ENCODE peak calls at places on chromosomes 2 and 18, in four cellular contexts. A is IMR-90, T is K562, X is HepG2. C is an unnamed sample.

GRCh38 chr2:111122631-111123421 is 2.1 kb downstream of the BCL2L11 start:
- DNase-seq in A (peak; percentile 82), T (peak; percentile 30), X (peak; percentile 75), C (peak; percentile 76)

GRCh38 chr2:39381653-39382052 is 55.4 kb downstream of the MAP4K3 start:
- DNase-seq in X (no peak), A (no peak), T (peak; percentile 14), C (no peak)

GRCh38 chr2:129737660-129738527 is 241.6 kb upstream of the RAB6C start:
- DNase-seq in A (no peak), X (no peak), T (no peak), C (no peak)

GRCh38 chr18:24195296-24196053 is 56.6 kb downstream of the CABYR start:
- DNase-seq in T (no peak), A (no peak), X (peak; percentile 29), C (no peak)

GRCh38 chr2:180761224-180761623 is 219.2 kb upstream of the UBE2E3 start:
- DNase-seq in X (peak; percentile 89), A (peak; percentile 65), T (no peak), C (peak; percentile 50)

GRCh38 chr2:18708203-18708602 is 118.8 kb upstream of the NT5C1B start:
- DNase-seq in T (no peak), A (no peak), X (no peak), C (no peak)

GRCh38 chr2:59190518-59190917 is 949.4 kb upstream of the FANCL start:
- DNase-seq in A (no peak), T (no peak), X (no peak), C (no peak)

GRCh38 chr2:10220516-10221391 is 82.0 kb upstream of the HPCAL1 start:
- DNase-seq in T (no peak), X (no peak), A (peak; percentile 87), C (no peak)

GRCh38 chr2:159243521-159243920 is 43.0 kb downstream of the WDSUB1 start:
- DNase-seq in T (no peak), X (no peak), A (no peak), C (no peak)

GRCh38 chr2:26292646-26293045 is 47.9 kb downstream of the HADHB start:
- DNase-seq in X (peak; percentile 45), T (peak; percentile 46), A (peak; percentile 62), C (no peak)

GRCh38 chr2:38602732-38603401 is at the start of gene HNRNPLL:
- DNase-seq in T (peak; percentile 99), A (peak; percentile 97), X (peak; percentile 96), C (peak; percentile 99)

GRCh38 chr2:110679337-110679707 is 1.5 kb upstream of the BUB1 start:
- DNase-seq in T (peak; percentile 38), A (no peak), X (no peak), C (no peak)

GRCh38 chr18:79216176-79216575 is 147.0 kb downstream of the ATP9B start:
- DNase-seq in T (no peak), A (no peak), X (no peak), C (no peak)

GRCh38 chr2:163213699-163214098 is 375.1 kb upstream of the KCNH7 start:
- DNase-seq in A (peak; percentile 68), X (no peak), T (no peak), C (peak; percentile 80)

GRCh38 chr2:227612546-227613271 is 1.9 kb downstream of the SCYGR3 start:
- DNase-seq in T (no peak), A (no peak), X (no peak), C (no peak)

DNA sequence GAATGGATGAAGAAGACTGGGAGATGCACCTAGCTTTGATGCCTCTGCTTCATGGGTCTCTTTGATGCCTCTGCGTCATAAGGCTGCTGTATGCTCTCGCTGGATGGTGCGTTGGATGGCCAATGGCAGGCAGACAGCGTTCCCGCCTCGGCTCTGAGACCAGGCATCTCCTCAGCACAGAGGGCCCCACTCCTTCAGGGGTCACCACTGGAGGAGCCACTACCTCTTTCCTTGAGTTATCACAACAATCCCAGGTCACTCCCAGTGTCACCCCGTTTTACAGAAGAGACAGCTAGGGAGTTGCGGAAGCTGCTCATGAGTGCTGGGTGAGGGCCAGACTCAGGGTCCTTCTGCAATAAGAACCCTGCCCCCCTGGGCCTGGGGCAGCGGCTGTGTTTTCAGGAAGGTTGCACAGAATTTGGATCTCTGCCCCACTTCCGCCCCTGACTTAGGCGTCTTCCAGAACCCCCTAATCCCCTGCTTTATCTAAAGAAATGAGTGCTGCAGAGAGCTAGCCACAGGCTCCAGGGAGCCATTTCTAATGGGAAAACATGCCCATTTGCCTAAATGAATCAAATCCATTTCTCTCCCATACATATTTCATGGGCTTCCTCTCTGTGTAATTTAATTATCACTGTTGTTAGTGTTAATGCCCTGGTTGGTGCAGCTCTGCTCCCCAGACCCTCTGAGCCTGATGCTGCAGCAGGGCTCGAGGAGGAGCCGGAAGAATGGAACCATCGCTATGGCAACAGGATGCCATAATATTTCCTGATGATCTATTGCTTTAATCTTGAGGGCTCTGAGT is 131.7 kb upstream of the HS6ST1 start:
- DNase-seq in T (no peak), X (no peak), A (no peak), C (no peak)
- TF ChIP-seq SMC3 in T (no peak), X (no peak), A (no peak), C (no peak)

GRCh38 chr18:49762191-49763077 is 50.9 kb downstream of the ACAA2 start:
- DNase-seq in X (no peak), A (no peak), T (no peak), C (no peak)

GRCh38 chr18:49761771-49762170 is 51.6 kb downstream of the ACAA2 start:
- DNase-seq in A (no peak), T (no peak), X (no peak), C (no peak)

GRCh38 chr18:49766646-49767045 is 46.7 kb downstream of the ACAA2 start:
- DNase-seq in T (no peak), A (no peak), X (no peak), C (no peak)

GRCh38 chr18:49763590-49763989 is 49.7 kb downstream of the ACAA2 start:
- DNase-seq in X (no peak), T (no peak), A (no peak), C (no peak)

DNA sequence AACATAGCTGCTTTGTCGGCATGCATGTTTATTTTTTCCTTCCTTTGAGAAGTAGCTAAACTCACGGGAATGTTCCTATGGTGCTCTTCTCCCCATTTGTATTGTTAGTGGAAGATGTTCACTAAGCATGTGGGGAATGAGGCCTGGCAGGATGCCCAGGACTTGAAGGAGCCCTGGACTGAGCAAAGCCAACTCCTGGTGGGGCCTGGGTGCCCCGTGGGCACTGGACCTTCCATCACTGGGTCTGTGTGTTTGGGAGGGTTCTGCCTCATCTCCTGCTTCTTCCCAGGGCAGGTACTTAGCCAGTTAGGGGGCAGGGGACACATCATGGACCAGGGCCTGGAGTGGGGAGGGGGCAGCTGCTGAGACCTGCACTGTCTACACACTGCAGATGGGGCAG is 49.3 kb downstream of the ACAA2 start:
- DNase-seq in A (peak; percentile 58), T (no peak), X (no peak), C (no peak)
- TF ChIP-seq MAFK in A (no peak), T (no peak), X (no peak), C (no peak)

DNA sequence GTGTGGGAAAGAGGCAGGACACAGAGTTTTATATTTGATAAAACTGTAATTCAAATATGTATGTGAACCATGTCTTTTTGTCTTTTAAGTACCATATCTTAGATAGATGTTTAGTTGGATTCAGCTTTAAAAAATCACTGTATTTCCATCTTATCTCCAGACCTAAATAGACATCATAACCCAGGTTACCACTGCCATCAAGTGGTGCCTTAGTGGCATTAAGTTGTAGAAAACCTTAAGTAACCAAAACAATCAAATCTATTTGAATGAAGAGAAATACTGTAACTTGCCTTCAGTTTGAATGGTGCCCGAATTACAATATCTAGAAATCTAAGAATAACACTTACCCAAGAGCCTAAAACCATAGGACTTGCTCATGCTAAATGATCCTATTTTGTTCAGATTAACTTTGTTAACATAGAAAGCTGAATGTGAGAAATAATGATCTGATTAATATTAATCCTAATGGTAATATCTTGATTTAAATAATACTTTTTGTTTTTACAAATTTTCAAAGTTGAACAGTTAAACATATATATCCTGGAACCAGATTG is 92.5 kb upstream of the MAP2 start:
- DNase-seq in X (peak; percentile 49), T (no peak), A (peak; percentile 28), C (peak; percentile 66)
- TF ChIP-seq USF2 in X (no peak), T (no peak), A (no peak), C (no peak)

GRCh38 chr2:131827481-131828163 is 299.9 kb downstream of the CCDC74A start:
- DNase-seq in T (no peak), A (no peak), X (no peak), C (no peak)
- TF ChIP-seq SMC3 in T (no peak), A (no peak), X (no peak), C (no peak)

DNA sequence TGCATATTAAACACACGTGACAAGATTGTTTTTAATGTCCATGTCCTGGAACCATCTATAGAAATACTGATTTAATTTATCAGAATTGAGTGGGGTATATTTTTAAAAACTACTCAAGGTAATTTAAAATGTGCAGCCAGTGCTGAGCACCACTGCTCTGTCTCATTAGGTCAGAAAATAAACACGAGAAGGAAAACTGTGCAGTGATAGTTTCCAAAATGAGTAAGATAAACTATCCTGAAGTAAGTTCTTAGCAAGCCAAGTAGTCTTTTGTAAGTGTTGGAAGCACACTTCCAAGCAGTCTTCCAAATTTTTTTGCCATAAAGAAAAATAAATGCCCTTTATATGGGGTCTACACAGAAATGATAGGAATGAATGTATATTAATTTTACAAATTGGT is 93.8 kb upstream of the DNAJC10 start:
- DNase-seq in T (no peak), A (peak; percentile 41), X (no peak), C (no peak)
- TF ChIP-seq MAFK in T (no peak), A (no peak), X (no peak), C (no peak)

GRCh38 chr2:125418483-125418882 is 1237.5 kb upstream of the GYPC start:
- DNase-seq in X (no peak), A (no peak), T (no peak), C (no peak)

GRCh38 chr2:125427721-125428315 is 1228.1 kb upstream of the GYPC start:
- DNase-seq in X (no peak), A (peak; percentile 79), T (no peak), C (no peak)

DNA sequence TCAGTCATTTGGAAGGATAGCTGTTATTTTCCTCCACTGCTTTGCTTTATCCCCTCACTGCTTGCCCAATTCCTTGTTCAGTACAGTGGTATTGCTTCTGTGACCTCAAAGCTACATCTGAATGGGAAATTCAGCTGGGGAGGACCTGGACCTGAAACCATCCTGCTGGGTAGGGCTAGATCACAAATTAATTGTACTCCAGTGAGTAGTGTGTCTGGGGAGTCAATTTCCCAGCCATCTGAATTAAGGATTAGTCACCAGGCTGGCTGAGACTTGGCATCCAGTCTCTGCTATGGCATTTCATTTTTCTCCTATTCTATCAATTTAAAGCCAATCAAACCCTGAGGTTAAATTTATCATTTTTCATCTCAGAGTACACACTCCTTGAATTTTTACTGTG is 1231.6 kb upstream of the GYPC start:
- DNase-seq in X (no peak), T (no peak), A (no peak), C (no peak)
- TF ChIP-seq USF2 in X (no peak), T (no peak), A (no peak), C (no peak)

DNA sequence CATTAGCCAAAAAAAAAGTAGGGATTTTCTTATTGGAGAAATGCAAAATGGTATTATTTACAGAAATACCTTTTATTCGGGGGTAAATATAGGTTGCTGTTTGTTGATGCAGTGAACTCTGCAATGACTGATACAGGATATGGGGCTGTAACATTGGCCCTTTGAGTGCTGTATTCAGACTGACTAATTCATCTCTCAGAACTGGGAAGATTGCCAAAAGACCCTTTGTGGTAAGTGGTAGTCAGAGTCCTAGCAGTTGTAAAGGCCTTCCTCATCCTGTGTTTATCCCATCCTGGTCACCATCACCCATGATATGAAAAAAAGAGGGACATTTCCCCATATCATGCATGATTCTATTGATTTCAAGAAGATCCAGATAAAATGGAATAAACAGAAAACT is 14.0 kb upstream of the DCC start:
- DNase-seq in X (no peak), A (peak; percentile 56), T (no peak), C (no peak)
- TF ChIP-seq SMC3 in X (no peak), A (no peak), T (no peak), C (no peak)

GRCh38 chr18:3502650-3503049 is 52.7 kb downstream of the TGIF1 start:
- DNase-seq in X (no peak), T (no peak), A (no peak), C (no peak)
- TF ChIP-seq MAFK in X (no peak), T (no peak), A (no peak), C (no peak)